ENCODE peak calls at places on chromosomes 4 and X, in four cellular contexts. A is H9, X is hepatocyte, T is HCT116. L is an unnamed sample.

GRCh38 chr4:121140712-121141111 is 23.4 kb downstream of the TNIP3 start:
- DNase-seq in A (no peak), X (no peak), T (no peak), L (peak)

GRCh38 chrX:21745756-21746155 is 12.2 kb downstream of the SMPX start:
- DNase-seq in A (no peak), X (peak), T (no peak), L (no peak)

GRCh38 chr4:9765091-9765490 is 16.3 kb upstream of the DRD5 start:
- DNase-seq in A (peak), X (peak), T (peak), L (no peak)

GRCh38 chr4:38128478-38129451 is 168.6 kb downstream of the PTTG2 start:
- DNase-seq in A (peak), X (no peak), T (peak), L (no peak)

GRCh38 chr4:16931906-16932305 is 33.5 kb upstream of the LDB2 start:
- DNase-seq in A (no peak), X (no peak), T (no peak), L (peak)

GRCh38 chr4:82017680-82018079 is 356.1 kb downstream of the HNRNPD start:
- DNase-seq in A (no peak), X (peak), T (no peak), L (no peak)

GRCh38 chr4:146340798-146341197 is 126.5 kb downstream of the REELD1 start:
- DNase-seq in A (no peak), X (no peak), T (no peak), L (peak)

GRCh38 chr4:133596459-133596858 is 447.4 kb downstream of the PCDH10 start:
- DNase-seq in A (peak), X (no peak), T (no peak), L (no peak)

GRCh38 chr4:1172228-1172851 is at the start of gene SPON2:
- DNase-seq in A (peak), X (peak), T (no peak), L (peak)

GRCh38 chrX:56882581-56882980 is 112.8 kb downstream of the SPIN3 start:
- DNase-seq in A (no peak), X (no peak), T (no peak), L (no peak)

GRCh38 chr4:78542373-78542772 is 9.2 kb upstream of the ANXA3 start:
- DNase-seq in A (no peak), X (no peak), T (no peak), L (no peak)
- H3K27ac ChIP-seq in A (no peak), X (peak), T (peak), L (no peak)

DNA sequence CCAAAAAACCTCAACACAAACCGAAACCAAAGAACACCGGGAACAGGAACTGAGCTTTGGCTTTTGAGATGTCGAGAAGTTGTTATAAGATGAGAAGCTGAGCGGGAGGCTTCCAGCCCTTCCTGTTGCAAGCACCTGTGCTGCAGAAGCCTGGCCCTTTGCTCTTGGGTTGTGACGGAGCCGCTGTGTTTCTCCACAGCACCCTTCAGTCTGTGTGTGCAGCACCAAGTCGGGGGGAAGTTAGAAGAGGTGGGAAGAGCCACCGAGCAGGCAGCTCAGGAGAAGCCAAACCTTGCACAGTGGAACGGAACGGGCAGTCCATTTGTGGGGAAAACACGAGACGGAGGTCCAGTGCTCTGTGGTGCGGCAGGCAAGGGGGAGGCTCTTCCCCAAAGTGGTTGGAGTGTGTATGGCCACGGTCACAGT is 123.5 kb downstream of the STOX2 start:
- DNase-seq in A (no peak), X (no peak), T (no peak), L (no peak)
- H2AFZ ChIP-seq in A (no peak), X (no peak), T (no peak), L (no peak)

GRCh38 chrX:71181558-71181909 is 36.9 kb downstream of the NLGN3 start:
- DNase-seq in A (peak), X (no peak), T (no peak), L (no peak)
- H3K27ac ChIP-seq in A (peak), X (peak), T (peak), L (peak)

GRCh38 chr4:142696334-142697122 is 149.6 kb downstream of the INPP4B start:
- DNase-seq in A (no peak), X (no peak), T (no peak), L (no peak)

GRCh38 chr4:142697303-142697702 is 148.8 kb downstream of the INPP4B start:
- DNase-seq in A (no peak), X (no peak), T (no peak), L (no peak)

GRCh38 chr4:142700521-142700920 is 145.6 kb downstream of the INPP4B start:
- DNase-seq in A (no peak), X (no peak), T (no peak), L (no peak)

GRCh38 chr4:142697928-142698327 is 148.2 kb downstream of the INPP4B start:
- DNase-seq in A (no peak), X (no peak), T (no peak), L (no peak)

GRCh38 chr4:142698541-142698940 is 147.6 kb downstream of the INPP4B start:
- DNase-seq in A (no peak), X (no peak), T (no peak), L (no peak)
- H2AFZ ChIP-seq in A (no peak), X (no peak), T (no peak), L (no peak)

GRCh38 chr4:128859887-128860774 is 50.6 kb downstream of the JADE1 start:
- DNase-seq in A (no peak), X (peak), T (no peak), L (peak)
- H3K27ac ChIP-seq in A (no peak), X (peak), T (no peak), L (peak)